ENCODE peak calls at places on chromosome 18, in four cellular contexts. A, S, Y and H are unnamed samples.

GRCh38 chr18:23872701-23873550 is 141.6 kb upstream of the TTC39C start:
- DNase-seq in A (no peak), S (no peak), Y (no peak), H (no peak)

GRCh38 chr18:58257461-58257860 is 213.4 kb downstream of the NEDD4L start:
- DNase-seq in S (no peak), Y (peak), A (no peak), H (no peak)

GRCh38 chr18:7414459-7414858 is 152.7 kb upstream of the PTPRM start:
- DNase-seq in A (no peak), S (no peak), Y (no peak), H (no peak)

GRCh38 chr18:41974661-41975286 is 19.7 kb downstream of the PIK3C3 start:
- DNase-seq in Y (no peak), A (no peak), S (no peak), H (no peak)

GRCh38 chr18:44679912-44680270 is 797 bp upstream of the SETBP1 start:
- DNase-seq in S (peak), Y (peak), A (no peak), H (no peak)

GRCh38 chr18:75203456-75204261 is 5.3 kb downstream of the PTGR3 start:
- DNase-seq in A (no peak), Y (peak), S (no peak), H (no peak)

GRCh38 chr18:58535340-58536186 is 93.3 kb downstream of the ALPK2 start:
- DNase-seq in S (no peak), A (no peak), Y (no peak), H (no peak)

GRCh38 chr18:12597775-12598174 is 60.1 kb downstream of the SPIRE1 start:
- DNase-seq in S (peak), Y (peak), A (no peak), H (no peak)

GRCh38 chr18:74836296-74837139 is 238.8 kb downstream of the ZNF407 start:
- DNase-seq in Y (peak), A (no peak), S (peak), H (no peak)

GRCh38 chr18:43279015-43279758 is 1.9 kb upstream of the SYT4 start:
- DNase-seq in S (peak), A (peak), Y (no peak), H (no peak)

GRCh38 chr18:13570216-13570615 is 156.1 kb downstream of the FAM210A start:
- DNase-seq in S (no peak), A (no peak), Y (no peak), H (no peak)

GRCh38 chr18:55337908-55338521 is 250.0 kb downstream of the TCF4 start:
- DNase-seq in A (peak), S (no peak), Y (no peak), H (no peak)

GRCh38 chr18:37254256-37254880 is 311.2 kb downstream of the CELF4 start:
- DNase-seq in A (no peak), Y (no peak), S (no peak), H (no peak)

GRCh38 chr18:63157293-63158011 is 162.1 kb downstream of the BCL2 start:
- DNase-seq in Y (no peak), A (no peak), S (no peak), H (no peak)

GRCh38 chr18:48059363-48060109 is 129.1 kb upstream of the SMAD2 start:
- DNase-seq in S (no peak), A (no peak), Y (no peak), H (no peak)

GRCh38 chr18:60053747-60054304 is 154.0 kb downstream of the PMAIP1 start:
- DNase-seq in Y (peak), S (peak), A (no peak), H (no peak)

GRCh38 chr18:25594351-25594750 is 242.4 kb upstream of the ZNF521 start:
- DNase-seq in S (no peak), Y (peak), A (no peak), H (no peak)

GRCh38 chr18:12686100-12686499 is 16.4 kb downstream of the CEP76 start:
- DNase-seq in Y (peak), A (no peak), S (peak), H (no peak)

GRCh38 chr18:48775372-48776160 is 175.2 kb downstream of the SMAD7 start:
- DNase-seq in S (no peak), A (no peak), Y (no peak), H (no peak)

GRCh38 chr18:44637210-44638051 is 43.3 kb upstream of the SETBP1 start:
- DNase-seq in A (no peak), Y (peak), S (no peak), H (no peak)

GRCh38 chr18:839224-840079 is 27.4 kb upstream of the YES1 start:
- DNase-seq in A (peak), Y (peak), S (peak), H (peak)

GRCh38 chr18:63253428-63254372 is 65.9 kb downstream of the BCL2 start:
- DNase-seq in S (no peak), Y (peak), A (no peak), H (no peak)